ENCODE peak calls at places on chromosomes 7 and 10, in five cellular contexts. One of them, this sample, is unnamed.

GRCh38 chr10:78461333-78461732 is 427.7 kb downstream of the RPS24 start:
- DNase-seq in naive B cell: no peak
- DNase-seq in ureter: no peak
- DNase-seq in posterior cingulate gyrus: no peak
- DNase-seq in GM13977: no peak
- DNase-seq in this sample: no peak

GRCh38 chr7:107966701-107967100 is 36.3 kb downstream of the LAMB1 start:
- DNase-seq in naive B cell: no peak
- DNase-seq in ureter: no peak
- DNase-seq in posterior cingulate gyrus: no peak
- DNase-seq in GM13977: no peak
- DNase-seq in this sample: no peak

GRCh38 chr10:75395955-75396860 is 5.4 kb downstream of the ZNF503 start:
- DNase-seq in naive B cell: no peak
- DNase-seq in ureter: no peak
- DNase-seq in posterior cingulate gyrus: no peak
- DNase-seq in GM13977: peak; percentile 35
- DNase-seq in this sample: peak; percentile 51

GRCh38 chr10:132595021-132595420 is 57.4 kb downstream of the INPP5A start:
- DNase-seq in naive B cell: no peak
- DNase-seq in ureter: no peak
- DNase-seq in posterior cingulate gyrus: no peak
- DNase-seq in GM13977: no peak
- DNase-seq in this sample: no peak

GRCh38 chr10:83371696-83372490 is 767.4 kb upstream of the GHITM start:
- DNase-seq in naive B cell: no peak
- DNase-seq in ureter: no peak
- DNase-seq in posterior cingulate gyrus: no peak
- DNase-seq in GM13977: no peak
- DNase-seq in this sample: no peak

GRCh38 chr10:67539312-67539711 is 156.7 kb downstream of the CTNNA3 start:
- DNase-seq in naive B cell: no peak
- DNase-seq in ureter: no peak
- DNase-seq in posterior cingulate gyrus: no peak
- DNase-seq in GM13977: no peak
- DNase-seq in this sample: no peak

GRCh38 chr7:6640246-6640721 is 3.2 kb downstream of the ZNF316 start:
- DNase-seq in naive B cell: no peak
- DNase-seq in ureter: no peak
- DNase-seq in posterior cingulate gyrus: no peak
- DNase-seq in GM13977: no peak
- DNase-seq in this sample: no peak

GRCh38 chr7:140533394-140533872 is 54.1 kb upstream of the MKRN1 start:
- DNase-seq in naive B cell: no peak
- DNase-seq in ureter: no peak
- DNase-seq in posterior cingulate gyrus: no peak
- DNase-seq in GM13977: no peak
- DNase-seq in this sample: no peak

GRCh38 chr7:81062747-81063146 is 143.9 kb upstream of the SEMA3C start:
- DNase-seq in naive B cell: no peak
- DNase-seq in ureter: no peak
- DNase-seq in posterior cingulate gyrus: no peak
- DNase-seq in GM13977: no peak
- DNase-seq in this sample: no peak

GRCh38 chr7:15972767-15973362 is 286.4 kb upstream of the MEOX2 start:
- DNase-seq in naive B cell: no peak
- DNase-seq in ureter: no peak
- DNase-seq in posterior cingulate gyrus: no peak
- DNase-seq in GM13977: no peak
- DNase-seq in this sample: no peak

GRCh38 chr10:118475214-118475613 is 120.2 kb downstream of the PRLHR start:
- DNase-seq in naive B cell: no peak
- DNase-seq in ureter: no peak
- DNase-seq in posterior cingulate gyrus: no peak
- DNase-seq in GM13977: no peak
- DNase-seq in this sample: no peak

GRCh38 chr7:99139031-99139430 is 4.9 kb downstream of the SMURF1 start:
- DNase-seq in naive B cell: no peak
- DNase-seq in ureter: no peak
- DNase-seq in posterior cingulate gyrus: no peak
- DNase-seq in GM13977: no peak
- DNase-seq in this sample: no peak

GRCh38 chr7:3643091-3643490 is 342.0 kb downstream of the SDK1 start:
- DNase-seq in naive B cell: no peak
- DNase-seq in ureter: no peak
- DNase-seq in posterior cingulate gyrus: no peak
- DNase-seq in GM13977: no peak
- DNase-seq in this sample: no peak

This sample was measured in lung.